ENCODE peak calls at places on chromosomes 3 and 15, in four cellular contexts. I, L, S and J are unnamed samples.

GRCh38 chr3:70989174-70989573 is 594.4 kb downstream of the FOXP1 start:
- DNase-seq in I (no peak), L (no peak), S (no peak), J (no peak)

GRCh38 chr15:100922192-100923040 is 3.3 kb downstream of the LRRK1 start:
- DNase-seq in I (no peak), L (no peak), S (no peak), J (no peak)

GRCh38 chr15:66894363-66894762 is 171.0 kb upstream of the SMAD3 start:
- DNase-seq in I (peak), L (peak), S (peak), J (no peak)

GRCh38 chr3:29465836-29466235 is 185.0 kb downstream of the RBMS3 start:
- DNase-seq in I (no peak), L (no peak), S (no peak), J (no peak)

GRCh38 chr3:193665370-193665989 is 72.5 kb downstream of the OPA1 start:
- DNase-seq in I (no peak), L (peak), S (no peak), J (no peak)

GRCh38 chr3:153285194-153285641 is 123.2 kb downstream of the RAP2B start:
- DNase-seq in I (no peak), L (no peak), S (peak), J (no peak)

GRCh38 chr3:45644467-45645201 is 44.6 kb upstream of the SACM1L start:
- DNase-seq in I (no peak), L (no peak), S (no peak), J (no peak)

GRCh38 chr3:143095813-143096212 is 23.8 kb upstream of the CHST2 start:
- DNase-seq in I (no peak), L (no peak), S (no peak), J (no peak)

GRCh38 chr3:65473746-65474145 is 565.0 kb downstream of the MAGI1 start:
- DNase-seq in I (no peak), L (no peak), S (no peak), J (no peak)

GRCh38 chr15:90001062-90001682 is at the start of gene ZNF710:
- DNase-seq in I (peak), L (no peak), S (peak), J (no peak)

GRCh38 chr3:154428369-154429206 is 1.4 kb downstream of the GPR149 start:
- DNase-seq in I (peak), L (no peak), S (no peak), J (no peak)

GRCh38 chr3:115692887-115693524 is 69.7 kb downstream of the GAP43 start:
- DNase-seq in I (peak), L (peak), S (peak), J (peak)

GRCh38 chr3:168616901-168617300 is 521.2 kb upstream of the GOLIM4 start:
- DNase-seq in I (no peak), L (no peak), S (no peak), J (no peak)

GRCh38 chr3:100525753-100526612 is 33.6 kb downstream of the TMEM45A start:
- DNase-seq in I (no peak), L (no peak), S (no peak), J (no peak)
- TF ChIP-seq CBX5 in I (no peak), L (no peak), S (no peak), J (no peak)

GRCh38 chr3:188059346-188059745 is 94.6 kb upstream of the LPP start:
- DNase-seq in I (no peak), L (no peak), S (no peak), J (no peak)
- TF ChIP-seq JUND in I (no peak), L (no peak), S (no peak), J (no peak)

DNA sequence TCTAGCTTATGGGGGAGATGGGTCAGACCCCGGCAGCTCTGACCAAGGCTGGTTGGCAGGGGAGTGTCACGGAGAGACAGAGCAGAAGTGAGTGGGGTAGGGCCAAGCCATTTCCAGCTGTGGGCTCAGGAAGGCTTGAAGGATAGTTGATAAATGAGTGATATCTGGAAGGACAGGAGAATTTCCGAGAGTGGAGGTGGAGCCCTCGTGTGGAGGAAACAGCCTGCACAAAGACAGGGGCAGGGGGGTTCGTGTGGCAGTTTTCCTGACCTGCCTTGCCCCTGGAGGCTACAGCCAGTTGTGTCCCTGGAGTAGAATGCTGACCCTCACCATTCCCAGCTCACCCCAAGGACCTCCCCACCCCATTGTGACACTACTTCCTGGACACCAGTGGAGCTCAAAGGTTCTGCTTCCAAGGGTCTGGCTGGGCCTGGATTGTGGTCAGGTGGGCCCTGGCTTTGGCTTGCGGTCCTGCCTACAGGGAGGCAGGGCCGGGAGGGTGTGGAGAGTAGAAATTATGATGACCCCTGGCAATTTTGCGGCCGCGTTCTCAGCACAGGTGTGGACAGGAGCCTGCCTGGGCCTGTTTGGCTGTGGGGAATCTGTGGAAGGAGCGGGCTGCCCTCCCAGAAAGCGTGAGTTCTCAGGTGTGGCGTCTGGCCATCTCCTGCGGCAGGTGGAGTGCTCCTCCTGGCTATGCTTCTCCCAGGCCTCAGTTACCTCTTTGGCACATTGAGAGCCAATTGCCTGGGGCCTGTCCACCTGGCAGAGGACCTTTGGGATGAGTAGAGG is at the start of gene SLC22A14:
- DNase-seq in I (peak), L (peak), S (peak), J (no peak)
- TF ChIP-seq CBX5 in I (no peak), L (no peak), S (no peak), J (no peak)

DNA sequence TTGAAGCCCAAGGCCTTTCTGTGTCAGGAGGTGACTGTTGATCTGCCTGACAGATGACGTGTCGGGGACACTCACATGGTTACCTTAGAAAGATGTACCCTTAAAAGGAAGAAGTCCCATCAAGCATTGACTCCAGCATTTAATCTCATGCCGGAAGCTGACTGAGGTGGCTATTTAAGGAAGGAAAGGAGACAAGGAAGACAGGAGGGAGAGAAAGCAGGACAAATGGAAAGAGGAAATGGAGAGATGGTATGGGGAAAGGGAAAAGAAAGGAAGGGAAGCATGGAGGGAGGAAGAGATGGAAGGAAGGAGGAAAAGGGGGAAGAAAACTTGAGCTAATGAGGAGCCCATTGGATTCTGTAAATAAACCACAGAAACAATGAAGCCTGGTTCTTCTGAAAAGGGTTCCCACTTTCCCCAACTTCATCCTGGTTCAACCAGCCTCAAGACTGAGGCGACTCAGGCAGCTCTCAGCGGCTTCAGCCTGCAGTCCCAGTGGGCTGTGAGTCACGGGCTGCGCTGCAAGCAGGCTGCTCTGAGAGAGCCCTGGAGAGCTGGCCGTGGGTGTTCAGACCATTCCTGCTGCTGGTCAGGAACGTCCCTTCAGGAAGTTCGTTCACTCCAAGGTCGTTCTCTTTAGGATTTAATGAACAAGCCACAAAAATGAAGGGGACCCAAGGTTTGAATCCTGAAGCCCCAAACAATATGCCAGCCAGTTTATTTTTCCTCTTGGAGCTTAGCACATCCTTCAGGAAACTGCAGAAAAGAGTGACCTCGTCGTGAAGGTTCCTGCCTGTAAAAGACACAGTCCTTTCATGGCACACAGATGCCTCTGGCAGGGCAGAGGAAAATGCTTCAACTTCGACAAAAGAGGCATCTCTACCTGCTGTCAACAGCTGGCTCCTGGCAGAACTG is 69.6 kb upstream of the THBS1 start:
- DNase-seq in I (no peak), L (no peak), S (peak), J (no peak)
- TF ChIP-seq JUND in I (no peak), L (no peak), S (no peak), J (no peak)

GRCh38 chr15:78928616-78929093 is 16.2 kb downstream of the CTSH start:
- DNase-seq in I (no peak), L (no peak), S (no peak), J (no peak)
- TF ChIP-seq CBX5 in I (no peak), L (no peak), S (no peak), J (no peak)